ENCODE peak calls at places on chromosomes 6 and 20, in ten cellular contexts. One of them, this sample, is unnamed.

GRCh38 chr20:58888521-58889333 is 36.2 kb downstream of the GNAS start:
- DNase-seq in fibroblast of pulmonary artery: peak; percentile 77
- DNase-seq in substantia nigra: peak; percentile 63
- DNase-seq in GM10248: peak; percentile 87
- DNase-seq in H4: peak; percentile 72
- DNase-seq in glutamatergic neuron: peak; percentile 89
- DNase-seq in stimulated activated effector memory CD8-positive, alpha-beta T cell treated with anti-CD3 and anti-CD28 coated beads, Interleukin-12 subunit alpha, Interleukin-12 subunit beta, amount 100 ng/mL, for 72 hours: peak; percentile 79
- DNase-seq in posterior cingulate gyrus: peak; percentile 68
- DNase-seq in HEK293T: peak; percentile 71
- DNase-seq in tibial artery: peak; percentile 70
- DNase-seq in this sample: peak; percentile 78

GRCh38 chr6:63509652-63510352 is 62.5 kb upstream of the LOC128125822 start:
- DNase-seq in HEK293T: peak; percentile 19
- DNase-seq in substantia nigra: no peak
- DNase-seq in stimulated activated effector memory CD8-positive, alpha-beta T cell treated with anti-CD3 and anti-CD28 coated beads, Interleukin-12 subunit alpha, Interleukin-12 subunit beta, amount 100 ng/mL, for 72 hours: no peak
- DNase-seq in fibroblast of pulmonary artery: peak; percentile 66
- DNase-seq in posterior cingulate gyrus: no peak
- DNase-seq in GM10248: no peak
- DNase-seq in tibial artery: no peak
- DNase-seq in glutamatergic neuron: no peak
- DNase-seq in H4: no peak
- DNase-seq in this sample: no peak

GRCh38 chr20:38607351-38607750 is 5.7 kb downstream of the ARHGAP40 start:
- DNase-seq in posterior cingulate gyrus: no peak
- DNase-seq in GM10248: no peak
- DNase-seq in HEK293T: no peak
- DNase-seq in glutamatergic neuron: no peak
- DNase-seq in stimulated activated effector memory CD8-positive, alpha-beta T cell treated with anti-CD3 and anti-CD28 coated beads, Interleukin-12 subunit alpha, Interleukin-12 subunit beta, amount 100 ng/mL, for 72 hours: no peak
- DNase-seq in fibroblast of pulmonary artery: no peak
- DNase-seq in H4: no peak
- DNase-seq in tibial artery: no peak
- DNase-seq in substantia nigra: no peak
- DNase-seq in this sample: no peak

GRCh38 chr20:48275737-48276342 is 490.6 kb upstream of the SULF2 start:
- DNase-seq in GM10248: no peak
- DNase-seq in HEK293T: no peak
- DNase-seq in fibroblast of pulmonary artery: no peak
- DNase-seq in glutamatergic neuron: peak; percentile 59
- DNase-seq in H4: no peak
- DNase-seq in stimulated activated effector memory CD8-positive, alpha-beta T cell treated with anti-CD3 and anti-CD28 coated beads, Interleukin-12 subunit alpha, Interleukin-12 subunit beta, amount 100 ng/mL, for 72 hours: no peak
- DNase-seq in tibial artery: no peak
- DNase-seq in substantia nigra: no peak
- DNase-seq in posterior cingulate gyrus: no peak
- DNase-seq in this sample: no peak

GRCh38 chr6:150026976-150027805 is 1.9 kb upstream of the RAET1L start:
- DNase-seq in tibial artery: no peak
- DNase-seq in fibroblast of pulmonary artery: no peak
- DNase-seq in substantia nigra: no peak
- DNase-seq in H4: no peak
- DNase-seq in HEK293T: no peak
- DNase-seq in stimulated activated effector memory CD8-positive, alpha-beta T cell treated with anti-CD3 and anti-CD28 coated beads, Interleukin-12 subunit alpha, Interleukin-12 subunit beta, amount 100 ng/mL, for 72 hours: no peak
- DNase-seq in glutamatergic neuron: no peak
- DNase-seq in GM10248: no peak
- DNase-seq in posterior cingulate gyrus: no peak
- DNase-seq in this sample: no peak

GRCh38 chr20:44411020-44411756 is 55.7 kb downstream of the HNF4A start:
- DNase-seq in GM10248: no peak
- DNase-seq in H4: no peak
- DNase-seq in posterior cingulate gyrus: no peak
- DNase-seq in substantia nigra: no peak
- DNase-seq in fibroblast of pulmonary artery: no peak
- DNase-seq in tibial artery: no peak
- DNase-seq in stimulated activated effector memory CD8-positive, alpha-beta T cell treated with anti-CD3 and anti-CD28 coated beads, Interleukin-12 subunit alpha, Interleukin-12 subunit beta, amount 100 ng/mL, for 72 hours: no peak
- DNase-seq in glutamatergic neuron: no peak
- DNase-seq in HEK293T: no peak
- DNase-seq in this sample: no peak

GRCh38 chr6:160088774-160089533 is 32.7 kb upstream of the SLC22A1 start:
- DNase-seq in GM10248: no peak
- DNase-seq in posterior cingulate gyrus: peak; percentile 28
- DNase-seq in HEK293T: no peak
- DNase-seq in H4: no peak
- DNase-seq in tibial artery: no peak
- DNase-seq in fibroblast of pulmonary artery: no peak
- DNase-seq in glutamatergic neuron: no peak
- DNase-seq in stimulated activated effector memory CD8-positive, alpha-beta T cell treated with anti-CD3 and anti-CD28 coated beads, Interleukin-12 subunit alpha, Interleukin-12 subunit beta, amount 100 ng/mL, for 72 hours: no peak
- DNase-seq in substantia nigra: no peak
- DNase-seq in this sample: no peak

GRCh38 chr20:56247954-56248782 is at the start of gene MC3R:
- DNase-seq in fibroblast of pulmonary artery: peak; percentile 52
- DNase-seq in stimulated activated effector memory CD8-positive, alpha-beta T cell treated with anti-CD3 and anti-CD28 coated beads, Interleukin-12 subunit alpha, Interleukin-12 subunit beta, amount 100 ng/mL, for 72 hours: peak; percentile 52
- DNase-seq in substantia nigra: peak; percentile 0
- DNase-seq in HEK293T: peak; percentile 53
- DNase-seq in tibial artery: no peak
- DNase-seq in H4: peak; percentile 49
- DNase-seq in glutamatergic neuron: peak; percentile 64
- DNase-seq in posterior cingulate gyrus: peak; percentile 66
- DNase-seq in GM10248: peak; percentile 43
- DNase-seq in this sample: peak; percentile 70

GRCh38 chr6:130019796-130020105 is 1.4 kb downstream of the L3MBTL3 start:
- DNase-seq in substantia nigra: no peak
- DNase-seq in HEK293T: peak; percentile 30
- DNase-seq in GM10248: peak; percentile 15
- DNase-seq in glutamatergic neuron: peak; percentile 24
- DNase-seq in stimulated activated effector memory CD8-positive, alpha-beta T cell treated with anti-CD3 and anti-CD28 coated beads, Interleukin-12 subunit alpha, Interleukin-12 subunit beta, amount 100 ng/mL, for 72 hours: no peak
- DNase-seq in tibial artery: no peak
- DNase-seq in posterior cingulate gyrus: no peak
- DNase-seq in fibroblast of pulmonary artery: no peak
- DNase-seq in H4: no peak
- DNase-seq in this sample: no peak

GRCh38 chr20:62642666-62643520 is 590 bp downstream of the SLCO4A1 start:
- DNase-seq in tibial artery: no peak
- DNase-seq in posterior cingulate gyrus: peak; percentile 36
- DNase-seq in stimulated activated effector memory CD8-positive, alpha-beta T cell treated with anti-CD3 and anti-CD28 coated beads, Interleukin-12 subunit alpha, Interleukin-12 subunit beta, amount 100 ng/mL, for 72 hours: peak; percentile 79
- DNase-seq in fibroblast of pulmonary artery: no peak
- DNase-seq in GM10248: peak; percentile 59
- DNase-seq in glutamatergic neuron: peak; percentile 44
- DNase-seq in H4: no peak
- DNase-seq in HEK293T: peak; percentile 32
- DNase-seq in substantia nigra: no peak
- DNase-seq in this sample: peak; percentile 49

GRCh38 chr6:47495954-47496545 is 18.5 kb downstream of the CD2AP start:
- DNase-seq in H4: no peak
- DNase-seq in glutamatergic neuron: no peak
- DNase-seq in substantia nigra: no peak
- DNase-seq in tibial artery: no peak
- DNase-seq in HEK293T: no peak
- DNase-seq in GM10248: no peak
- DNase-seq in posterior cingulate gyrus: no peak
- DNase-seq in stimulated activated effector memory CD8-positive, alpha-beta T cell treated with anti-CD3 and anti-CD28 coated beads, Interleukin-12 subunit alpha, Interleukin-12 subunit beta, amount 100 ng/mL, for 72 hours: no peak
- DNase-seq in fibroblast of pulmonary artery: no peak
- DNase-seq in this sample: no peak

GRCh38 chr6:127460465-127460864 is 1.3 kb upstream of the KIAA0408 start:
- DNase-seq in substantia nigra: no peak
- DNase-seq in GM10248: no peak
- DNase-seq in HEK293T: no peak
- DNase-seq in glutamatergic neuron: no peak
- DNase-seq in tibial artery: no peak
- DNase-seq in stimulated activated effector memory CD8-positive, alpha-beta T cell treated with anti-CD3 and anti-CD28 coated beads, Interleukin-12 subunit alpha, Interleukin-12 subunit beta, amount 100 ng/mL, for 72 hours: no peak
- DNase-seq in H4: no peak
- DNase-seq in posterior cingulate gyrus: no peak
- DNase-seq in fibroblast of pulmonary artery: no peak
- DNase-seq in this sample: no peak

GRCh38 chr6:27368202-27368601 is 20.4 kb upstream of the ZNF391 start:
- DNase-seq in GM10248: no peak
- DNase-seq in posterior cingulate gyrus: no peak
- DNase-seq in substantia nigra: no peak
- DNase-seq in glutamatergic neuron: no peak
- DNase-seq in fibroblast of pulmonary artery: no peak
- DNase-seq in stimulated activated effector memory CD8-positive, alpha-beta T cell treated with anti-CD3 and anti-CD28 coated beads, Interleukin-12 subunit alpha, Interleukin-12 subunit beta, amount 100 ng/mL, for 72 hours: no peak
- DNase-seq in tibial artery: no peak
- DNase-seq in HEK293T: no peak
- DNase-seq in H4: no peak
- DNase-seq in this sample: no peak

GRCh38 chr6:12060780-12061619 is 48.9 kb downstream of the HIVEP1 start:
- DNase-seq in substantia nigra: peak; percentile 42
- DNase-seq in posterior cingulate gyrus: peak; percentile 71
- DNase-seq in fibroblast of pulmonary artery: peak; percentile 77
- DNase-seq in glutamatergic neuron: peak; percentile 73
- DNase-seq in GM10248: peak; percentile 74
- DNase-seq in HEK293T: no peak
- DNase-seq in stimulated activated effector memory CD8-positive, alpha-beta T cell treated with anti-CD3 and anti-CD28 coated beads, Interleukin-12 subunit alpha, Interleukin-12 subunit beta, amount 100 ng/mL, for 72 hours: peak; percentile 76
- DNase-seq in tibial artery: peak; percentile 67
- DNase-seq in H4: peak; percentile 70
- DNase-seq in this sample: peak; percentile 68

GRCh38 chr6:125850361-125850760 is 59.6 kb downstream of the NCOA7 start:
- DNase-seq in HEK293T: no peak
- DNase-seq in fibroblast of pulmonary artery: no peak
- DNase-seq in stimulated activated effector memory CD8-positive, alpha-beta T cell treated with anti-CD3 and anti-CD28 coated beads, Interleukin-12 subunit alpha, Interleukin-12 subunit beta, amount 100 ng/mL, for 72 hours: no peak
- DNase-seq in substantia nigra: no peak
- DNase-seq in H4: no peak
- DNase-seq in GM10248: no peak
- DNase-seq in posterior cingulate gyrus: no peak
- DNase-seq in glutamatergic neuron: no peak
- DNase-seq in tibial artery: no peak
- DNase-seq in this sample: no peak

GRCh38 chr6:170209354-170210025 is 81.4 kb downstream of the DLL1 start:
- DNase-seq in GM10248: no peak
- DNase-seq in substantia nigra: no peak
- DNase-seq in glutamatergic neuron: peak; percentile 9
- DNase-seq in posterior cingulate gyrus: no peak
- DNase-seq in stimulated activated effector memory CD8-positive, alpha-beta T cell treated with anti-CD3 and anti-CD28 coated beads, Interleukin-12 subunit alpha, Interleukin-12 subunit beta, amount 100 ng/mL, for 72 hours: no peak
- DNase-seq in fibroblast of pulmonary artery: no peak
- DNase-seq in HEK293T: no peak
- DNase-seq in H4: no peak
- DNase-seq in tibial artery: peak; percentile 5
- DNase-seq in this sample: no peak

GRCh38 chr6:158987657-158988056 is 12.3 kb downstream of the RSPH3 start:
- DNase-seq in H4: no peak
- DNase-seq in fibroblast of pulmonary artery: no peak
- DNase-seq in posterior cingulate gyrus: no peak
- DNase-seq in HEK293T: no peak
- DNase-seq in substantia nigra: no peak
- DNase-seq in tibial artery: no peak
- DNase-seq in stimulated activated effector memory CD8-positive, alpha-beta T cell treated with anti-CD3 and anti-CD28 coated beads, Interleukin-12 subunit alpha, Interleukin-12 subunit beta, amount 100 ng/mL, for 72 hours: no peak
- DNase-seq in GM10248: no peak
- DNase-seq in glutamatergic neuron: no peak
- DNase-seq in this sample: no peak

GRCh38 chr6:50541941-50542340 is 171.4 kb upstream of the TFAP2D start:
- DNase-seq in stimulated activated effector memory CD8-positive, alpha-beta T cell treated with anti-CD3 and anti-CD28 coated beads, Interleukin-12 subunit alpha, Interleukin-12 subunit beta, amount 100 ng/mL, for 72 hours: no peak
- DNase-seq in posterior cingulate gyrus: no peak
- DNase-seq in fibroblast of pulmonary artery: no peak
- DNase-seq in GM10248: no peak
- DNase-seq in tibial artery: no peak
- DNase-seq in HEK293T: no peak
- DNase-seq in glutamatergic neuron: no peak
- DNase-seq in substantia nigra: no peak
- DNase-seq in H4: no peak
- DNase-seq in this sample: no peak

GRCh38 chr6:17968081-17968518 is 19.3 kb downstream of the KIF13A start:
- DNase-seq in fibroblast of pulmonary artery: no peak
- DNase-seq in GM10248: no peak
- DNase-seq in HEK293T: no peak
- DNase-seq in stimulated activated effector memory CD8-positive, alpha-beta T cell treated with anti-CD3 and anti-CD28 coated beads, Interleukin-12 subunit alpha, Interleukin-12 subunit beta, amount 100 ng/mL, for 72 hours: no peak
- DNase-seq in tibial artery: no peak
- DNase-seq in glutamatergic neuron: no peak
- DNase-seq in substantia nigra: no peak
- DNase-seq in H4: peak; percentile 19
- DNase-seq in posterior cingulate gyrus: no peak
- DNase-seq in this sample: peak; percentile 65

GRCh38 chr6:96391776-96392175 is 129.8 kb upstream of the UFL1 start:
- DNase-seq in GM10248: no peak
- DNase-seq in substantia nigra: peak; percentile 9
- DNase-seq in H4: peak; percentile 1
- DNase-seq in stimulated activated effector memory CD8-positive, alpha-beta T cell treated with anti-CD3 and anti-CD28 coated beads, Interleukin-12 subunit alpha, Interleukin-12 subunit beta, amount 100 ng/mL, for 72 hours: no peak
- DNase-seq in tibial artery: no peak
- DNase-seq in HEK293T: peak; percentile 32
- DNase-seq in fibroblast of pulmonary artery: no peak
- DNase-seq in glutamatergic neuron: peak; percentile 74
- DNase-seq in posterior cingulate gyrus: peak; percentile 63
- DNase-seq in this sample: peak; percentile 44

GRCh38 chr6:111870054-111870750 is 3.0 kb downstream of the FYN start:
- DNase-seq in H4: no peak
- DNase-seq in tibial artery: no peak
- DNase-seq in stimulated activated effector memory CD8-positive, alpha-beta T cell treated with anti-CD3 and anti-CD28 coated beads, Interleukin-12 subunit alpha, Interleukin-12 subunit beta, amount 100 ng/mL, for 72 hours: no peak
- DNase-seq in substantia nigra: no peak
- DNase-seq in HEK293T: no peak
- DNase-seq in glutamatergic neuron: no peak
- DNase-seq in GM10248: no peak
- DNase-seq in fibroblast of pulmonary artery: no peak
- DNase-seq in posterior cingulate gyrus: no peak
- DNase-seq in this sample: no peak

GRCh38 chr6:106939848-106940247 is 34.7 kb downstream of the CD24 start:
- DNase-seq in HEK293T: no peak
- DNase-seq in GM10248: peak; percentile 67
- DNase-seq in fibroblast of pulmonary artery: no peak
- DNase-seq in posterior cingulate gyrus: no peak
- DNase-seq in tibial artery: no peak
- DNase-seq in H4: no peak
- DNase-seq in stimulated activated effector memory CD8-positive, alpha-beta T cell treated with anti-CD3 and anti-CD28 coated beads, Interleukin-12 subunit alpha, Interleukin-12 subunit beta, amount 100 ng/mL, for 72 hours: no peak
- DNase-seq in substantia nigra: no peak
- DNase-seq in glutamatergic neuron: no peak
- DNase-seq in this sample: no peak

GRCh38 chr20:10674684-10675455 is 1.1 kb upstream of the JAG1 start:
- DNase-seq in HEK293T: peak; percentile 82
- DNase-seq in glutamatergic neuron: peak; percentile 87
- DNase-seq in stimulated activated effector memory CD8-positive, alpha-beta T cell treated with anti-CD3 and anti-CD28 coated beads, Interleukin-12 subunit alpha, Interleukin-12 subunit beta, amount 100 ng/mL, for 72 hours: peak; percentile 62
- DNase-seq in substantia nigra: peak; percentile 36
- DNase-seq in fibroblast of pulmonary artery: peak; percentile 77
- DNase-seq in posterior cingulate gyrus: peak; percentile 53
- DNase-seq in tibial artery: peak; percentile 82
- DNase-seq in H4: peak; percentile 67
- DNase-seq in GM10248: peak; percentile 84
- DNase-seq in this sample: peak; percentile 65

GRCh38 chr6:129817332-129817731 is 43.8 kb downstream of the TMEM244 start:
- DNase-seq in substantia nigra: no peak
- DNase-seq in glutamatergic neuron: no peak
- DNase-seq in fibroblast of pulmonary artery: no peak
- DNase-seq in HEK293T: no peak
- DNase-seq in stimulated activated effector memory CD8-positive, alpha-beta T cell treated with anti-CD3 and anti-CD28 coated beads, Interleukin-12 subunit alpha, Interleukin-12 subunit beta, amount 100 ng/mL, for 72 hours: no peak
- DNase-seq in H4: no peak
- DNase-seq in tibial artery: no peak
- DNase-seq in posterior cingulate gyrus: no peak
- DNase-seq in GM10248: no peak
- DNase-seq in this sample: no peak

GRCh38 chr6:47187883-47188587 is 121.7 kb downstream of the TNFRSF21 start:
- DNase-seq in tibial artery: no peak
- DNase-seq in fibroblast of pulmonary artery: no peak
- DNase-seq in H4: no peak
- DNase-seq in HEK293T: no peak
- DNase-seq in glutamatergic neuron: no peak
- DNase-seq in GM10248: no peak
- DNase-seq in posterior cingulate gyrus: no peak
- DNase-seq in stimulated activated effector memory CD8-positive, alpha-beta T cell treated with anti-CD3 and anti-CD28 coated beads, Interleukin-12 subunit alpha, Interleukin-12 subunit beta, amount 100 ng/mL, for 72 hours: no peak
- DNase-seq in substantia nigra: no peak
- DNase-seq in this sample: no peak

GRCh38 chr6:158338311-158339112 is 26.2 kb downstream of the TULP4 start:
- DNase-seq in posterior cingulate gyrus: no peak
- DNase-seq in H4: no peak
- DNase-seq in fibroblast of pulmonary artery: no peak
- DNase-seq in HEK293T: no peak
- DNase-seq in stimulated activated effector memory CD8-positive, alpha-beta T cell treated with anti-CD3 and anti-CD28 coated beads, Interleukin-12 subunit alpha, Interleukin-12 subunit beta, amount 100 ng/mL, for 72 hours: no peak
- DNase-seq in tibial artery: no peak
- DNase-seq in substantia nigra: no peak
- DNase-seq in GM10248: no peak
- DNase-seq in glutamatergic neuron: no peak
- DNase-seq in this sample: no peak

GRCh38 chr20:16701296-16701695 is 28.5 kb upstream of the SNRPB2 start:
- DNase-seq in tibial artery: no peak
- DNase-seq in substantia nigra: no peak
- DNase-seq in glutamatergic neuron: no peak
- DNase-seq in fibroblast of pulmonary artery: peak; percentile 1
- DNase-seq in GM10248: peak; percentile 18
- DNase-seq in H4: peak; percentile 16
- DNase-seq in posterior cingulate gyrus: no peak
- DNase-seq in HEK293T: peak; percentile 18
- DNase-seq in stimulated activated effector memory CD8-positive, alpha-beta T cell treated with anti-CD3 and anti-CD28 coated beads, Interleukin-12 subunit alpha, Interleukin-12 subunit beta, amount 100 ng/mL, for 72 hours: peak; percentile 52
- DNase-seq in this sample: no peak